ENCODE peak calls at places on chromosomes 11 and 22, in five cellular contexts. One of them, this sample, is unnamed.

GRCh38 chr22:19714320-19715252 is at the start of gene SEPTIN5:
- DNase-seq in tibial nerve: no peak
- DNase-seq in H9: no peak
- DNase-seq in AG04450: no peak
- DNase-seq in right atrium auricular region: no peak
- DNase-seq in this sample: no peak

GRCh38 chr11:82229346-82229745 is 504.3 kb downstream of the FAM181B start:
- DNase-seq in tibial nerve: no peak
- DNase-seq in H9: no peak
- DNase-seq in AG04450: no peak
- DNase-seq in right atrium auricular region: no peak
- DNase-seq in this sample: no peak

GRCh38 chr22:23566716-23567475 is 13.2 kb downstream of the IGLL1 start:
- DNase-seq in tibial nerve: no peak
- DNase-seq in H9: peak
- DNase-seq in AG04450: no peak
- DNase-seq in right atrium auricular region: no peak
- DNase-seq in this sample: no peak

GRCh38 chr11:59510917-59511589 is at the start of gene OR4D9:
- DNase-seq in tibial nerve: no peak
- DNase-seq in H9: no peak
- DNase-seq in AG04450: no peak
- DNase-seq in right atrium auricular region: no peak
- DNase-seq in this sample: no peak

GRCh38 chr11:18016789-18017188 is 3.9 kb upstream of the SERGEF start:
- DNase-seq in tibial nerve: no peak
- DNase-seq in H9: no peak
- DNase-seq in AG04450: no peak
- DNase-seq in right atrium auricular region: no peak
- DNase-seq in this sample: no peak

GRCh38 chr11:120912504-120912903 is 111.4 kb upstream of the TBCEL start:
- DNase-seq in tibial nerve: no peak
- DNase-seq in H9: no peak
- DNase-seq in AG04450: peak
- DNase-seq in right atrium auricular region: no peak
- DNase-seq in this sample: no peak

GRCh38 chr11:70699294-70700221 is 301.2 kb downstream of the CTTN start:
- DNase-seq in tibial nerve: no peak
- DNase-seq in H9: peak
- DNase-seq in AG04450: no peak
- DNase-seq in right atrium auricular region: no peak
- DNase-seq in this sample: no peak

GRCh38 chr11:9313648-9314290 is 624 bp downstream of the TMEM41B start:
- DNase-seq in tibial nerve: no peak
- DNase-seq in H9: no peak
- DNase-seq in AG04450: no peak
- DNase-seq in right atrium auricular region: no peak
- DNase-seq in this sample: no peak

GRCh38 chr11:83951521-83951920 is 665.4 kb upstream of the CCDC90B start:
- DNase-seq in tibial nerve: no peak
- DNase-seq in H9: no peak
- DNase-seq in AG04450: no peak
- DNase-seq in right atrium auricular region: no peak
- DNase-seq in this sample: no peak

GRCh38 chr11:87967459-87967858 is 207.8 kb downstream of the RAB38 start:
- DNase-seq in tibial nerve: no peak
- DNase-seq in H9: no peak
- DNase-seq in AG04450: no peak
- DNase-seq in right atrium auricular region: no peak
- DNase-seq in this sample: no peak

GRCh38 chr11:90288207-90288821 is 65.5 kb upstream of the CHORDC1 start:
- DNase-seq in tibial nerve: no peak
- DNase-seq in H9: no peak
- DNase-seq in AG04450: no peak
- DNase-seq in right atrium auricular region: no peak
- DNase-seq in this sample: no peak

GRCh38 chr22:19047993-19048392 is 74.2 kb downstream of the DGCR2 start:
- DNase-seq in tibial nerve: no peak
- DNase-seq in H9: no peak
- DNase-seq in AG04450: no peak
- DNase-seq in right atrium auricular region: no peak
- DNase-seq in this sample: no peak

GRCh38 chr11:76636826-76637460 is 33.6 kb downstream of the LRRC32 start:
- DNase-seq in tibial nerve: no peak
- DNase-seq in H9: no peak
- DNase-seq in AG04450: no peak
- DNase-seq in right atrium auricular region: peak
- DNase-seq in this sample: peak

GRCh38 chr22:33969052-33969451 is 48.8 kb upstream of the LARGE1 start:
- DNase-seq in tibial nerve: no peak
- DNase-seq in H9: no peak
- DNase-seq in AG04450: no peak
- DNase-seq in right atrium auricular region: no peak
- DNase-seq in this sample: no peak

GRCh38 chr11:69868003-69868865 is 49.0 kb upstream of the FGF3 start:
- DNase-seq in tibial nerve: no peak
- DNase-seq in H9: peak
- DNase-seq in AG04450: no peak
- DNase-seq in right atrium auricular region: no peak
- DNase-seq in this sample: no peak

GRCh38 chr11:121141051-121141450 is 40.0 kb downstream of the TECTA start:
- DNase-seq in tibial nerve: no peak
- DNase-seq in H9: no peak
- DNase-seq in AG04450: no peak
- DNase-seq in right atrium auricular region: no peak
- DNase-seq in this sample: no peak

GRCh38 chr22:19106886-19107729 is 15.1 kb downstream of the DGCR2 start:
- DNase-seq in tibial nerve: no peak
- DNase-seq in H9: no peak
- DNase-seq in AG04450: no peak
- DNase-seq in right atrium auricular region: no peak
- DNase-seq in this sample: no peak

GRCh38 chr11:128872594-128872993 is 5.5 kb upstream of the KCNJ1 start:
- DNase-seq in tibial nerve: no peak
- DNase-seq in H9: no peak
- DNase-seq in AG04450: no peak
- DNase-seq in right atrium auricular region: no peak
- DNase-seq in this sample: no peak

GRCh38 chr22:25013634-25014033 is 61.1 kb downstream of the KIAA1671 start:
- DNase-seq in tibial nerve: no peak
- DNase-seq in H9: no peak
- DNase-seq in AG04450: no peak
- DNase-seq in right atrium auricular region: no peak
- DNase-seq in this sample: no peak

GRCh38 chr11:73405146-73405510 is 28.9 kb downstream of the RELT start:
- DNase-seq in tibial nerve: no peak
- DNase-seq in H9: no peak
- DNase-seq in AG04450: no peak
- DNase-seq in right atrium auricular region: no peak
- DNase-seq in this sample: no peak

GRCh38 chr11:27718853-27719574 is 18.8 kb upstream of the BDNF start:
- DNase-seq in tibial nerve: no peak
- DNase-seq in H9: peak
- DNase-seq in AG04450: no peak
- DNase-seq in right atrium auricular region: no peak
- DNase-seq in this sample: peak

DNA sequence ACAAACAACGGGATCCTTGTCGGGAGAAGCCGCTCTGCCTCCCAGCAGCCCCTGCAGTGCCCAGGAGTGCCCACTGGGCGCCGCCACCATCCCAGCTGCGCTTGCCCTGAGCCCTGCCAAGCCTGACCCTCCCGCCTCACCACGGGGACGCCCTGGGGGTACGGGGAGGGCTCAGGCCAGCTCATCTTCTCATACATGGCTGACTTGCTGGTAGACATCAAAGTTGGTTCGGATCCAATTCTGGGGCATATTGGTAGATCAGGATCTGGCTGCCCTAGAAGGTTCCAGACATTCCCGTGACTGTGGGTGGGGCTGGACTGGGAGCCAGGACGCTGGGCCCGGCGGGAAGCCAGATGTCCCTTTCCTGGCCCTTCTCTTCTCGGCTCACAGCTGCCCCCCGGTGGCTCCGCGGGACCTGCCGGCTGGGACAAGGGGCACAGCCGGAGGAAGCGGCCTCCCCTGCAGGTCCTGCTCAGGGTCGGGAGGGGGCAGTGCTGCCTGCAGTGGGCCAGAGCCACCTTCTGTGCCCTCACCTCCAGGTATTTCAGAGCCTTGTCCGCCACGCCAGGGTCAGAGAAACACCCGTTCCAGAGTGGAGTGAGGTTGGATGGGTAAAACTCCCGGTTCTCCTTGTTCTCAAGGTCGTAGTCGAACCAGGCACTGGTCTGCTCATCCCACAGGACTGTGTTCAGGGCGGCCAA is 10.6 kb upstream of the TREH start:
- DNase-seq in tibial nerve: peak
- DNase-seq in H9: peak
- DNase-seq in AG04450: peak
- DNase-seq in right atrium auricular region: peak
- DNase-seq in this sample: peak
- TF ChIP-seq CTCF in tibial nerve: peak
- TF ChIP-seq CTCF in H9: peak
- TF ChIP-seq CTCF in AG04450: peak
- TF ChIP-seq CTCF in right atrium auricular region: peak
- TF ChIP-seq CTCF in this sample: peak

DNA sequence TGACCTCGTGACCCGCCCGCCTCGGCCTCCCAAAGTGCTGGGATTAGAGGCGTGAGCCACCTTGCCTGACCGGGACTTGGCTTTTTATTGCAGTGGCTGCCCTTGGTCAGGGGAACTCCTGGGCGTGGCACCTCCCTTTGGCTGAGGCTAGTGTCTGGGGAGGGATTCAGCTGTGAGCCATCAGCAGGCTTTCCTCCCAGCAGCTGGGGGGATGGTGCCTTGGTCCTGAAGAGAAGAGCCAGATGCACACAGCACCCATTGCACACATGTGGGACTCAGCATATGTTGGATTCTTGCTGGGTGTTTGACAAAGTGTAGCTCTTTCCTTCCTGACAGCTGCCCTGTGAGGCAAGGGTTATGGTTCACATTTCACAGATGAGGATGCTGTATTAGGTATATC is 8.4 kb downstream of the CYTH4 start:
- DNase-seq in tibial nerve: no peak
- DNase-seq in H9: no peak
- DNase-seq in AG04450: peak
- DNase-seq in right atrium auricular region: no peak
- DNase-seq in this sample: no peak
- TF ChIP-seq CTCF in tibial nerve: no peak
- TF ChIP-seq CTCF in H9: no peak
- TF ChIP-seq CTCF in AG04450: no peak
- TF ChIP-seq CTCF in right atrium auricular region: no peak
- TF ChIP-seq CTCF in this sample: no peak

GRCh38 chr11:61174949-61175348 is 13.7 kb upstream of the VPS37C start:
- DNase-seq in tibial nerve: no peak
- DNase-seq in H9: no peak
- DNase-seq in AG04450: no peak
- DNase-seq in right atrium auricular region: no peak
- DNase-seq in this sample: no peak

GRCh38 chr11:61174275-61174674 is 13.0 kb upstream of the VPS37C start:
- DNase-seq in tibial nerve: no peak
- DNase-seq in H9: no peak
- DNase-seq in AG04450: no peak
- DNase-seq in right atrium auricular region: no peak
- DNase-seq in this sample: no peak

GRCh38 chr11:61172888-61173287 is 11.7 kb upstream of the VPS37C start:
- DNase-seq in tibial nerve: no peak
- DNase-seq in H9: no peak
- DNase-seq in AG04450: no peak
- DNase-seq in right atrium auricular region: no peak
- DNase-seq in this sample: no peak

GRCh38 chr11:61172353-61172752 is 11.1 kb upstream of the VPS37C start:
- DNase-seq in tibial nerve: no peak
- DNase-seq in H9: no peak
- DNase-seq in AG04450: no peak
- DNase-seq in right atrium auricular region: no peak
- DNase-seq in this sample: no peak

GRCh38 chr11:61173456-61173855 is 12.2 kb upstream of the VPS37C start:
- DNase-seq in tibial nerve: no peak
- DNase-seq in H9: no peak
- DNase-seq in AG04450: no peak
- DNase-seq in right atrium auricular region: no peak
- DNase-seq in this sample: no peak
- TF ChIP-seq CTCF in tibial nerve: no peak
- TF ChIP-seq CTCF in H9: no peak
- TF ChIP-seq CTCF in AG04450: peak
- TF ChIP-seq CTCF in right atrium auricular region: no peak
- TF ChIP-seq CTCF in this sample: peak

DNA sequence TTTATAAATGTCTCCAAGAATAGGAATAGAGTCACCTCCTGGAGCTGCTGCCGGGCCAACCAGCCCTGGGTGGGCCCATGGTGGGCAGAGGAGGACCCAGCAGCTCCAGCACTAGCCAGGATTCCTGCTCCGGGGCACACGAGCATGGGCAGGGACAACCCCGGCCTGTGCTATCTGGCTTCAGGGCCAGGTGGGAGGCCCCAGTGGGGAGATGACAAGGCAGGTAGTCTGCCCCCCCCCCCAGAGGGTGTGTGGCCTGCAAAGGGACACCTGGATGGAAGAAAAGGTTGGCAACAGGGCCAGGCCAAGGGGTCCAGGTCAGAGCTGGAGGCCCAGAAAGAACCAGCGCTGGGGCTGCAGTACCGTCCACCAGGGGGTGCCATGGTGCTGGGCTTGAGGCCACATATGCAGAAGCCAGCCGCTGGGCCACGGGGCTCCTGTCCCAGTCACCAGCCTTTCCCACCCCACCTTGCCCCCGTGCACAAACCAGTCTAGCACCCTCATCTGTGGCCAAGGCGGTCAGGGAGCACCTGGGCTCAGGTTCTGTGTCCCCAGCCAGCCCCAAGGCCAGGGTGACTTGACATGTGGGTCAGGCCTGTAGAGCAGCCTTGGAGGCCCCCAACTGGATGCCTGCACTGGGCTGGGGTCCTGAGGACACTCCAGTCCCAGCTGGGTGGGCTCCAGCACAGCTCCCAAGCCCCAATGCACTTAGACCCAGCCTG is 3.5 kb downstream of the TSPAN32 start:
- DNase-seq in tibial nerve: peak
- DNase-seq in H9: peak
- DNase-seq in AG04450: no peak
- DNase-seq in right atrium auricular region: peak
- DNase-seq in this sample: peak
- TF ChIP-seq CTCF in tibial nerve: peak
- TF ChIP-seq CTCF in H9: peak
- TF ChIP-seq CTCF in AG04450: peak
- TF ChIP-seq CTCF in right atrium auricular region: peak
- TF ChIP-seq CTCF in this sample: peak